ENCODE peak calls at places on chromosomes 4 and X, in eight cellular contexts. J, S, N, Y, T, O, V and P are unnamed samples.

GRCh38 chr4:189021831-189022230 is 882.6 kb downstream of the TRIML1 start:
- DNase-seq in N (no peak), V (no peak), Y (peak), S (peak), J (no peak), T (peak), O (no peak), P (no peak)

GRCh38 chr4:151226004-151226932 is 50.7 kb upstream of the PRSS48 start:
- DNase-seq in T (peak), N (no peak), O (peak), V (no peak), S (peak), Y (peak), J (peak), P (no peak)

GRCh38 chrX:137051978-137052640 is 18.3 kb upstream of the GPR101 start:
- DNase-seq in V (peak), Y (peak), T (peak), S (peak), J (peak), N (peak), O (peak), P (peak)

GRCh38 chr4:30380404-30380998 is 339.7 kb upstream of the PCDH7 start:
- DNase-seq in V (peak), S (peak), T (peak), Y (peak), N (peak), J (peak), O (peak), P (peak)

GRCh38 chr4:84673475-84674230 is 90.7 kb downstream of the CDS1 start:
- DNase-seq in N (no peak), T (peak), O (peak), V (no peak), Y (peak), S (peak), J (peak), P (no peak)

GRCh38 chrX:111444881-111445280 is 32.9 kb upstream of the DCX start:
- DNase-seq in V (no peak), Y (peak), J (no peak), S (no peak), O (no peak), T (no peak), N (no peak), P (peak)

GRCh38 chr4:61427818-61428495 is 227.8 kb downstream of the ADGRL3 start:
- DNase-seq in J (no peak), S (no peak), O (peak), Y (no peak), N (no peak), T (no peak), V (no peak), P (peak)

GRCh38 chr4:48079972-48080391 is 54.1 kb downstream of the TXK start:
- DNase-seq in S (no peak), Y (peak), O (peak), T (peak), N (no peak), J (peak), V (no peak), P (peak)

GRCh38 chr4:6730603-6731300 is 14.8 kb downstream of the BLOC1S4 start:
- DNase-seq in S (peak), O (no peak), Y (no peak), T (no peak), J (no peak), N (no peak), V (no peak), P (no peak)

GRCh38 chr4:57078685-57079521 is 31.3 kb downstream of the IGFBP7 start:
- DNase-seq in J (peak), V (no peak), Y (no peak), T (no peak), O (peak), N (peak), S (no peak), P (no peak)

GRCh38 chrX:40035726-40036125 is 62.0 kb downstream of the BCOR start:
- DNase-seq in O (no peak), Y (no peak), J (no peak), S (no peak), V (no peak), N (no peak), T (no peak), P (no peak)

GRCh38 chrX:136708348-136708747 is 60.4 kb downstream of the CD40LG start:
- DNase-seq in T (no peak), V (no peak), J (peak), S (peak), Y (peak), N (no peak), O (no peak), P (peak)

GRCh38 chr4:26826721-26827120 is 33.9 kb upstream of the STIM2 start:
- DNase-seq in N (no peak), S (no peak), T (no peak), Y (no peak), J (peak), O (no peak), V (no peak), P (no peak)

GRCh38 chr4:184833046-184833838 is 7.5 kb upstream of the ACSL1 start:
- DNase-seq in N (no peak), J (no peak), S (no peak), O (no peak), V (no peak), T (no peak), Y (no peak), P (no peak)

GRCh38 chrX:70613295-70613694 is 168.7 kb downstream of the DLG3 start:
- DNase-seq in Y (no peak), J (no peak), V (no peak), N (no peak), T (peak), O (no peak), S (peak), P (no peak)

GRCh38 chr4:145179201-145179860 is 1.1 kb downstream of the OTUD4 start:
- DNase-seq in S (peak), V (no peak), N (peak), Y (peak), T (peak), O (peak), J (peak), P (peak)

GRCh38 chrX:19889582-19890342 is 2.4 kb upstream of the SH3KBP1 start:
- DNase-seq in V (no peak), T (peak), Y (peak), O (peak), N (no peak), J (no peak), S (peak), P (peak)